ENCODE peak calls at places on chromosomes 1 and 21, in seven cellular contexts. Y is A549, C is AG10803, S is sigmoid colon, R is cardiac fibroblast, J is fibroblast of villous mesenchyme, B is left ventricle myocardium inferior. M is an unnamed sample.

GRCh38 chr1:93619507-93620168 is 62.0 kb downstream of the BCAR3 start:
- DNase-seq in Y (no peak), C (no peak), S (no peak), R (no peak), J (no peak), B (no peak), M (no peak)

GRCh38 chr1:7511381-7511780 is 259.7 kb upstream of the VAMP3 start:
- DNase-seq in Y (no peak), C (no peak), S (no peak), R (no peak), J (no peak), B (no peak), M (no peak)

GRCh38 chr21:26826801-26827200 is 18.4 kb downstream of the ADAMTS1 start:
- DNase-seq in Y (no peak), C (no peak), S (no peak), R (peak; percentile 40), J (peak; percentile 61), B (no peak), M (no peak)

GRCh38 chr1:75171876-75172275 is 37.7 kb downstream of the LHX8 start:
- DNase-seq in Y (no peak), C (peak; percentile 13), S (no peak), R (no peak), J (no peak), B (no peak), M (no peak)

GRCh38 chr1:45669379-45669778 is 17.0 kb downstream of the GPBP1L1 start:
- DNase-seq in Y (no peak), C (peak; percentile 73), S (no peak), R (no peak), J (peak; percentile 41), B (no peak), M (peak; percentile 20)

GRCh38 chr21:14864211-14865021 is 200.4 kb downstream of the NRIP1 start:
- DNase-seq in Y (peak; percentile 21), C (peak; percentile 69), S (peak; percentile 89), R (peak; percentile 83), J (peak; percentile 89), B (peak; percentile 64), M (peak; percentile 90)

GRCh38 chr1:11701551-11701961 is 10.0 kb downstream of the DRAXIN start:
- DNase-seq in Y (no peak), C (no peak), S (no peak), R (no peak), J (no peak), B (no peak), M (no peak)

GRCh38 chr1:110003747-110004428 is 19.3 kb downstream of the AHCYL1 start:
- DNase-seq in Y (peak; percentile 47), C (peak; percentile 97), S (peak; percentile 92), R (peak; percentile 98), J (peak; percentile 99), B (peak; percentile 51), M (peak; percentile 99)

GRCh38 chr1:160844447-160845232 is 18.0 kb downstream of the CD244 start:
- DNase-seq in Y (no peak), C (no peak), S (no peak), R (no peak), J (no peak), B (no peak), M (no peak)

GRCh38 chr1:42183210-42183609 is 18.7 kb upstream of the GUCA2A start:
- DNase-seq in Y (no peak), C (no peak), S (no peak), R (no peak), J (no peak), B (no peak), M (no peak)

GRCh38 chr1:234132799-234133198 is 228.3 kb downstream of the SLC35F3 start:
- DNase-seq in Y (no peak), C (no peak), S (no peak), R (no peak), J (no peak), B (no peak), M (no peak)

GRCh38 chr1:91537281-91538069 is 36.8 kb downstream of the CDC7 start:
- DNase-seq in Y (no peak), C (peak; percentile 94), S (peak; percentile 74), R (peak; percentile 79), J (peak; percentile 91), B (no peak), M (peak; percentile 88)

GRCh38 chr1:228902781-228903572 is 167.7 kb downstream of the RHOU start:
- DNase-seq in Y (peak; percentile 88), C (peak; percentile 95), S (peak; percentile 95), R (peak; percentile 99), J (peak; percentile 99), B (peak; percentile 64), M (peak; percentile 97)

GRCh38 chr21:41625428-41625827 is 117.5 kb upstream of the TMPRSS2 start:
- DNase-seq in Y (no peak), C (no peak), S (peak; percentile 14), R (no peak), J (no peak), B (no peak), M (no peak)

GRCh38 chr1:184597652-184598357 is 156.9 kb downstream of the EDEM3 start:
- DNase-seq in Y (no peak), C (no peak), S (no peak), R (peak; percentile 37), J (peak; percentile 38), B (no peak), M (peak; percentile 46)

GRCh38 chr1:186442651-186443114 is 18.2 kb downstream of the PDC start:
- DNase-seq in Y (no peak), C (peak; percentile 51), S (no peak), R (peak; percentile 67), J (peak; percentile 29), B (no peak), M (peak; percentile 34)

GRCh38 chr1:36920801-36921405 is 113.4 kb downstream of the GRIK3 start:
- DNase-seq in Y (no peak), C (no peak), S (peak; percentile 29), R (no peak), J (no peak), B (no peak), M (no peak)

GRCh38 chr1:220887202-220887867 is 8.1 kb downstream of the HLX start:
- DNase-seq in Y (no peak), C (no peak), S (no peak), R (no peak), J (peak; percentile 37), B (no peak), M (no peak)

GRCh38 chr1:197841828-197842573 is 60.4 kb upstream of the C1orf53 start:
- DNase-seq in Y (no peak), C (peak; percentile 82), S (no peak), R (no peak), J (peak; percentile 26), B (no peak), M (peak; percentile 8)

GRCh38 chr1:53501065-53502005 is 42.1 kb downstream of the DMRTB1 start:
- DNase-seq in Y (no peak), C (no peak), S (no peak), R (no peak), J (no peak), B (no peak), M (no peak)

GRCh38 chr1:180636138-180636537 is 4.3 kb downstream of the XPR1 start:
- DNase-seq in Y (no peak), C (no peak), S (no peak), R (peak; percentile 61), J (peak; percentile 79), B (no peak), M (peak; percentile 67)
- TF ChIP-seq CTCF in Y (peak; percentile 24), C (no peak), S (no peak), R (peak; percentile 14), J (peak; percentile 44), B (peak; percentile 25), M (peak; percentile 39)

GRCh38 chr1:206953626-206954025 is 7.4 kb upstream of the PIGR start:
- DNase-seq in Y (no peak), C (no peak), S (no peak), R (no peak), J (no peak), B (no peak), M (no peak)

GRCh38 chr1:206953126-206953525 is 6.9 kb upstream of the PIGR start:
- DNase-seq in Y (no peak), C (no peak), S (no peak), R (no peak), J (no peak), B (no peak), M (no peak)

GRCh38 chr1:206952182-206952581 is 5.9 kb upstream of the PIGR start:
- DNase-seq in Y (peak; percentile 33), C (no peak), S (no peak), R (no peak), J (no peak), B (no peak), M (no peak)

GRCh38 chr1:206949641-206950040 is 3.4 kb upstream of the PIGR start:
- DNase-seq in Y (no peak), C (no peak), S (no peak), R (no peak), J (no peak), B (no peak), M (no peak)

GRCh38 chr1:206951318-206952105 is 5.2 kb upstream of the PIGR start:
- DNase-seq in Y (peak; percentile 69), C (no peak), S (no peak), R (no peak), J (no peak), B (no peak), M (no peak)
- H3K4me3 ChIP-seq in Y (peak overlapping the region; percentile 8), C (no peak overlapping the region), S (no peak overlapping the region), R (no peak overlapping the region), J (no peak overlapping the region), B (no peak overlapping the region), M (no peak overlapping the region)

GRCh38 chr1:111811891-111812290 is 56.2 kb downstream of the DDX20 start:
- DNase-seq in Y (no peak), C (no peak), S (no peak), R (no peak), J (no peak), B (no peak), M (no peak)

GRCh38 chr1:111814642-111815041 is 58.9 kb downstream of the DDX20 start:
- DNase-seq in Y (no peak), C (no peak), S (no peak), R (no peak), J (no peak), B (no peak), M (no peak)

GRCh38 chr1:111812306-111812705 is 56.6 kb downstream of the DDX20 start:
- DNase-seq in Y (no peak), C (no peak), S (no peak), R (no peak), J (no peak), B (no peak), M (no peak)

GRCh38 chr1:111814305-111814628 is 58.6 kb downstream of the DDX20 start:
- DNase-seq in Y (no peak), C (no peak), S (no peak), R (no peak), J (no peak), B (no peak), M (no peak)

GRCh38 chr1:111813440-111814304 is 58.0 kb downstream of the DDX20 start:
- DNase-seq in Y (no peak), C (no peak), S (no peak), R (no peak), J (no peak), B (no peak), M (peak; percentile 4)
- TF ChIP-seq CTCF in Y (no peak), C (peak; percentile 34), S (no peak), R (no peak), J (peak; percentile 1), B (peak; percentile 28), M (peak; percentile 11)

GRCh38 chr1:156641761-156642264 is at the start of gene BCAN:
- DNase-seq in Y (no peak), C (no peak), S (peak; percentile 75), R (peak; percentile 27), J (peak; percentile 23), B (peak; percentile 43), M (peak; percentile 27)
- H3K4me3 ChIP-seq in Y (no peak within 1 kb of the TSS), C (no peak within 1 kb of the TSS), S (peak within 1 kb of the TSS; percentile 1), R (no peak within 1 kb of the TSS), J (peak within 1 kb of the TSS; percentile 0), B (peak within 1 kb of the TSS; percentile 59), M (peak within 1 kb of the TSS; percentile 5)

GRCh38 chr21:38170283-38170682 is 86.5 kb upstream of the KCNJ15 start:
- DNase-seq in Y (no peak), C (peak; percentile 64), S (no peak), R (peak; percentile 45), J (peak; percentile 31), B (no peak), M (peak; percentile 38)
- TF ChIP-seq CTCF in Y (peak; percentile 21), C (peak; percentile 79), S (no peak), R (peak; percentile 65), J (peak; percentile 59), B (peak; percentile 61), M (peak; percentile 56)

M was measured in choroid plexus epithelial cell.